ENCODE peak calls at places on chromosome 13, in six cellular contexts. A is HCT116, L is H1, Q is GM12878, P is HepG2, Y is K562. O is an unnamed sample.

GRCh38 chr13:41599619-41600018 is 142.3 kb downstream of the RGCC start:
- DNase-seq in A (no peak), L (no peak), Q (no peak), Y (no peak), P (no peak), O (no peak)

GRCh38 chr13:50691682-50692263 is 151.7 kb downstream of the DLEU7 start:
- DNase-seq in L (no peak), P (no peak), Q (no peak), A (no peak), Y (peak), O (no peak)

GRCh38 chr13:42168497-42168896 is 103.5 kb upstream of the AKAP11 start:
- DNase-seq in L (no peak), Q (no peak), Y (no peak), P (no peak), A (no peak), O (no peak)

GRCh38 chr13:66492479-66492878 is 737.7 kb downstream of the PCDH9 start:
- DNase-seq in Y (peak), Q (no peak), L (no peak), P (peak), A (peak), O (no peak)

GRCh38 chr13:50075619-50076097 is 60.4 kb downstream of the KCNRG start:
- DNase-seq in A (no peak), L (no peak), P (no peak), Q (no peak), Y (no peak), O (no peak)

GRCh38 chr13:20721454-20722357 is 18.2 kb downstream of the IL17D start:
- DNase-seq in A (no peak), Y (peak), Q (no peak), L (no peak), P (no peak), O (no peak)

GRCh38 chr13:34207334-34207733 is 389.4 kb downstream of the RFC3 start:
- DNase-seq in A (no peak), L (no peak), P (no peak), Q (no peak), Y (no peak), O (no peak)

GRCh38 chr13:101211261-101211660 is 205.0 kb downstream of the NALCN start:
- DNase-seq in A (no peak), P (no peak), Q (no peak), Y (no peak), L (no peak), O (no peak)

GRCh38 chr13:100659578-100659977 is 15.0 kb downstream of the TMTC4 start:
- DNase-seq in A (no peak), L (no peak), P (no peak), Y (no peak), Q (no peak), O (no peak)

GRCh38 chr13:24225930-24226329 is 65.4 kb downstream of the SPATA13 start:
- DNase-seq in A (no peak), L (no peak), Q (no peak), P (no peak), Y (no peak), O (no peak)

GRCh38 chr13:30186644-30187431 is 120.5 kb downstream of the KATNAL1 start:
- DNase-seq in A (no peak), P (no peak), Q (no peak), Y (no peak), L (no peak), O (no peak)

GRCh38 chr13:74747186-74747955 is 613.2 kb upstream of the KLF12 start:
- DNase-seq in L (no peak), Q (no peak), A (no peak), Y (no peak), P (no peak), O (no peak)

GRCh38 chr13:20891034-20891433 is 11.5 kb downstream of the XPO4 start:
- DNase-seq in A (no peak), P (no peak), Q (no peak), Y (no peak), L (no peak), O (no peak)

GRCh38 chr13:41456768-41457588 is at the start of gene RGCC:
- DNase-seq in P (peak), Q (no peak), A (peak), Y (peak), L (no peak), O (no peak)

GRCh38 chr13:75417647-75418046 is 64.3 kb downstream of the TBC1D4 start:
- DNase-seq in A (no peak), Q (no peak), P (no peak), Y (no peak), L (no peak), O (no peak)

GRCh38 chr13:90276208-90276607 is 1071.3 kb upstream of the MIR17HG start:
- DNase-seq in L (no peak), Q (no peak), A (no peak), Y (no peak), P (no peak), O (no peak)

GRCh38 chr13:101875091-101875490 is 422.6 kb downstream of the ITGBL1 start:
- DNase-seq in Y (no peak), P (no peak), Q (no peak), A (no peak), L (no peak), O (no peak)

GRCh38 chr13:80359459-80360297 is 18.8 kb upstream of the SPRY2 start:
- DNase-seq in Q (no peak), P (no peak), L (peak), A (no peak), Y (peak), O (peak)

GRCh38 chr13:111062305-111062704 is 52.8 kb upstream of the ARHGEF7 start:
- DNase-seq in Y (no peak), Q (no peak), L (no peak), A (no peak), P (no peak), O (no peak)

GRCh38 chr13:40190656-40191100 is 475.8 kb downstream of the FOXO1 start:
- DNase-seq in P (peak), A (no peak), L (no peak), Q (no peak), Y (no peak), O (no peak)

GRCh38 chr13:102863590-102863989 is 17.8 kb downstream of the ERCC5 start:
- DNase-seq in Y (no peak), L (no peak), A (no peak), P (no peak), Q (no peak), O (no peak)

GRCh38 chr13:94784066-94784465 is 71.7 kb upstream of the SOX21 start:
- DNase-seq in A (no peak), Q (no peak), L (no peak), Y (no peak), P (no peak), O (no peak)

GRCh38 chr13:93169980-93170379 is 56.6 kb upstream of the GPC6 start:
- DNase-seq in Y (no peak), Q (no peak), A (no peak), P (peak), L (no peak), O (no peak)
- TF ChIP-seq ZNF274 in Y (no peak), Q (no peak), A (no peak), P (no peak), L (no peak), O (no peak)

GRCh38 chr13:37443538-37443937 is 155.0 kb downstream of the POSTN start:
- DNase-seq in Y (no peak), L (no peak), A (no peak), P (no peak), Q (no peak), O (no peak)
- TF ChIP-seq ZNF274 in Y (no peak), L (no peak), A (no peak), P (no peak), Q (no peak), O (no peak)

GRCh38 chr13:31242935-31243334 is 43.2 kb downstream of the B3GLCT start:
- DNase-seq in L (no peak), A (no peak), Q (no peak), Y (no peak), P (no peak), O (no peak)
- TF ChIP-seq ZNF274 in L (no peak), A (no peak), Q (no peak), Y (no peak), P (no peak), O (no peak)

DNA sequence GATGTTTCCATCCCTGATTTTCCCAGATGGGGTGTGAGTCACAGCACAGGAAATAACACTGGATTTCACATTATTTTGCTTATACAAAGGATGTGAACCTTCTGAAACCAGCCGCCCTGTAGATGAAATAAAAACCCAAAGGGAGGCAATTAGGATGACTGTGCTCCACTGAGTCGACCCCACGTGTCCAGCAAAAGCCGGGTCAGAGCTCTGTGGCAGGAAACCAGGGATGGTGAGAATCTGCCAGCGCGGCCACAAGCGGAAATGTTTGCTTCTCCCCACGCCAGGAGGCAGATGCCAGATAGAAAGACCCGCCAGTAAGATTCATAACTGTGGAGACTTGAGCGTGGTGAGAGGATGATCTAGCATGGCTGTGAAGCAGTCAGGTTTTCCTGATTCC is 764.4 kb downstream of the LIG4 start:
- DNase-seq in A (no peak), L (no peak), P (no peak), Y (no peak), Q (no peak), O (no peak)
- TF ChIP-seq ZNF274 in A (no peak), L (no peak), P (no peak), Y (no peak), Q (no peak), O (no peak)

GRCh38 chr13:99215466-99215865 is 14.8 kb downstream of the UBAC2 start:
- DNase-seq in A (no peak), Y (no peak), Q (no peak), L (no peak), P (no peak), O (no peak)

GRCh38 chr13:99211421-99212035 is 10.9 kb downstream of the UBAC2 start:
- DNase-seq in A (no peak), Y (no peak), L (no peak), Q (no peak), P (no peak), O (no peak)

GRCh38 chr13:99217461-99218101 is 16.9 kb downstream of the UBAC2 start:
- DNase-seq in Q (no peak), A (no peak), L (no peak), P (no peak), Y (no peak), O (no peak)

GRCh38 chr13:99214691-99215090 is 14.0 kb downstream of the UBAC2 start:
- DNase-seq in Q (no peak), L (no peak), A (no peak), Y (no peak), P (no peak), O (no peak)

GRCh38 chr13:99214232-99214631 is 13.6 kb downstream of the UBAC2 start:
- DNase-seq in A (no peak), Q (peak), P (no peak), L (no peak), Y (no peak), O (no peak)
- TF ChIP-seq ZNF274 in A (no peak), Q (no peak), P (no peak), L (no peak), Y (no peak), O (no peak)

DNA sequence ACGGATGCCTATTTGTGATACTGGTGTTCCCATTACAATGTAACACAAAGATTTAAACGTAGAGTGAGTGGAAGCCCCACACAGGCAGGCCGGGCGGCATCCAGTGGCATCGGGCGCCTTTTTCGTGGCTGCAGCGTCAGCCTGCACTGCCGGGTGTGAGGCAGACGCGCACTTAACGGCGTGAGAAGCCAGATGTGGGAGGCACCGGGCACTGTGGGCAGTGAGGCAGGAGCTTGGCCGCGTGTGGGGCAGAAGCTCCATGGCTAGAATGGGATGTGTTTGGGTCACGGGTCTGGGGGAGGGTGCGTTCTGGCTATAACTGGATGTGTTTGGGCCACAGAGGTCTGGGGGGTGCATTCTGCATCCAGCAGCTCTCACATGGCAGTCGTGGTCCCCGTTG is 63.1 kb upstream of the F7 start:
- DNase-seq in A (no peak), P (no peak), L (no peak), Q (no peak), Y (no peak), O (no peak)
- TF ChIP-seq ZNF274 in A (no peak), P (no peak), L (no peak), Q (no peak), Y (no peak), O (no peak)

GRCh38 chr13:44649834-44650233 is 73.7 kb upstream of the TSC22D1 start:
- DNase-seq in Q (no peak), L (no peak), Y (no peak), P (no peak), A (no peak), O (no peak)

GRCh38 chr13:44653261-44653660 is 77.1 kb upstream of the TSC22D1 start:
- DNase-seq in Q (no peak), L (no peak), Y (no peak), P (no peak), A (no peak), O (no peak)

GRCh38 chr13:44651209-44651608 is 75.1 kb upstream of the TSC22D1 start:
- DNase-seq in L (no peak), P (no peak), Y (no peak), Q (no peak), A (no peak), O (no peak)

GRCh38 chr13:44651724-44652123 is 75.6 kb upstream of the TSC22D1 start:
- DNase-seq in P (no peak), A (no peak), Q (no peak), Y (no peak), L (no peak), O (no peak)

DNA sequence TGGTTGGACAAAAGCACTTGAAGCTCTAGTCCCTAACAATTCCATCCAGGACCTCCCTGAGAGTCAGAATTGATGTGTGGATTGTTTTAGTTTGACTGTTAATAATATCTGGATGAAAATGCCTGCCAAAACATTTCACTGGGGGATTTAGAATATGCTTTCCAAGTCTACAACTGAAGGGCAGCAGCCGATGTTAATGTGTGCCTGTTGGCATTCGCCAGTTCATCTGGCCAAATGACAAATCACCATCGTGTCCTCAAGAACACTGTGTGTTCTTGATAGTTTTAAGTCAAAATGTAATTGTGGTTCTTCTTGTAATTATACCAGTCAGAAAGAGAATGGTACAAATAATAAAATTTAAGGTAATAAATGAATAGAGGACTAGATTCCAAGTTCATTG is 76.1 kb upstream of the TSC22D1 start:
- DNase-seq in P (no peak), A (no peak), Q (no peak), L (no peak), Y (no peak), O (no peak)
- TF ChIP-seq ZNF274 in P (no peak), A (no peak), Q (no peak), L (no peak), Y (no peak), O (no peak)

GRCh38 chr13:113914333-113915011 is 50.6 kb upstream of the GAS6 start:
- DNase-seq in A (no peak), Q (no peak), L (no peak), P (no peak), Y (no peak), O (no peak)
- TF ChIP-seq ZNF274 in A (no peak), Q (no peak), L (no peak), P (no peak), Y (no peak), O (no peak)

GRCh38 chr13:76965759-76966421 is 17.6 kb downstream of the ACOD1 start:
- DNase-seq in Q (no peak), L (no peak), A (no peak), P (no peak), Y (no peak), O (no peak)

GRCh38 chr13:76971215-76971614 is 20.7 kb upstream of the CLN5 start:
- DNase-seq in Y (no peak), A (no peak), P (no peak), Q (no peak), L (no peak), O (no peak)

GRCh38 chr13:76968041-76968440 is 19.7 kb downstream of the ACOD1 start:
- DNase-seq in A (no peak), L (no peak), Y (no peak), P (no peak), Q (no peak), O (no peak)

GRCh38 chr13:76969488-76970365 is 21.4 kb downstream of the ACOD1 start:
- DNase-seq in A (no peak), P (no peak), Y (no peak), Q (no peak), L (no peak), O (no peak)

GRCh38 chr13:76967031-76967430 is 18.7 kb downstream of the ACOD1 start:
- DNase-seq in Q (no peak), Y (no peak), A (no peak), L (no peak), P (no peak), O (no peak)
- TF ChIP-seq ZNF274 in Q (no peak), Y (no peak), A (no peak), L (no peak), P (no peak), O (no peak)

O was measured in NT2/D1.